ENCODE peak calls at places on chromosomes 2 and 18, in five cellular contexts. F, K, Q, B and I are unnamed samples.
A peak's percentile ranks its signal among the peaks of the same experiment; 100 is the strongest.

GRCh38 chr2:232330068-232330999 is 48.2 kb upstream of the ALPP start:
- DNase-seq in F (peak; percentile 36), K (no peak), Q (no peak), B (no peak), I (no peak)

GRCh38 chr2:169775354-169775753 is 23.3 kb upstream of the SSB start:
- DNase-seq in F (no peak), K (no peak), Q (no peak), B (no peak), I (no peak)

GRCh38 chr2:112168422-112169124 is 30.4 kb downstream of the FBLN7 start:
- DNase-seq in F (no peak), K (no peak), Q (no peak), B (peak; percentile 20), I (no peak)

GRCh38 chr2:40147360-40147759 is 304.5 kb downstream of the SLC8A1 start:
- DNase-seq in F (no peak), K (no peak), Q (no peak), B (no peak), I (no peak)

GRCh38 chr2:199306116-199306515 is 151.6 kb downstream of the SATB2 start:
- DNase-seq in F (no peak), K (no peak), Q (no peak), B (no peak), I (no peak)

GRCh38 chr2:65103013-65103720 is 26.7 kb downstream of the RAB1A start:
- DNase-seq in F (no peak), K (no peak), Q (no peak), B (no peak), I (no peak)

GRCh38 chr2:137888845-137889244 is 75.4 kb upstream of the HNMT start:
- DNase-seq in F (peak; percentile 13), K (no peak), Q (no peak), B (peak; percentile 63), I (peak; percentile 10)

GRCh38 chr2:47307066-47307465 is 95.9 kb upstream of the MSH2 start:
- DNase-seq in F (no peak), K (no peak), Q (no peak), B (no peak), I (no peak)

GRCh38 chr2:172007372-172007771 is 7.6 kb downstream of the METAP1D start:
- DNase-seq in F (no peak), K (no peak), Q (no peak), B (no peak), I (no peak)

GRCh38 chr2:26475832-26476501 is 2.0 kb downstream of the OTOF start:
- DNase-seq in F (no peak), K (no peak), Q (no peak), B (no peak), I (no peak)

GRCh38 chr18:58863539-58864145 is 1.0 kb upstream of the ZNF532 start:
- DNase-seq in F (no peak), K (no peak), Q (no peak), B (no peak), I (no peak)

GRCh38 chr2:29518988-29519925 is 402.1 kb downstream of the ALK start:
- DNase-seq in F (no peak), K (no peak), Q (no peak), B (no peak), I (no peak)

GRCh38 chr2:186691900-186692299 is 2.0 kb upstream of the FAM171B start:
- DNase-seq in F (no peak), K (no peak), Q (no peak), B (no peak), I (no peak)

GRCh38 chr18:79397830-79398761 is 2.4 kb downstream of the NFATC1 start:
- DNase-seq in F (no peak), K (no peak), Q (no peak), B (no peak), I (no peak)

GRCh38 chr18:79397288-79397829 is 1.6 kb downstream of the NFATC1 start:
- DNase-seq in F (no peak), K (no peak), Q (no peak), B (no peak), I (no peak)

GRCh38 chr18:79400591-79401381 is 5.1 kb downstream of the NFATC1 start:
- DNase-seq in F (no peak), K (peak; percentile 70), Q (peak; percentile 24), B (no peak), I (no peak)

GRCh38 chr18:79400091-79400590 is 4.4 kb downstream of the NFATC1 start:
- DNase-seq in F (no peak), K (peak; percentile 66), Q (no peak), B (no peak), I (no peak)

DNA sequence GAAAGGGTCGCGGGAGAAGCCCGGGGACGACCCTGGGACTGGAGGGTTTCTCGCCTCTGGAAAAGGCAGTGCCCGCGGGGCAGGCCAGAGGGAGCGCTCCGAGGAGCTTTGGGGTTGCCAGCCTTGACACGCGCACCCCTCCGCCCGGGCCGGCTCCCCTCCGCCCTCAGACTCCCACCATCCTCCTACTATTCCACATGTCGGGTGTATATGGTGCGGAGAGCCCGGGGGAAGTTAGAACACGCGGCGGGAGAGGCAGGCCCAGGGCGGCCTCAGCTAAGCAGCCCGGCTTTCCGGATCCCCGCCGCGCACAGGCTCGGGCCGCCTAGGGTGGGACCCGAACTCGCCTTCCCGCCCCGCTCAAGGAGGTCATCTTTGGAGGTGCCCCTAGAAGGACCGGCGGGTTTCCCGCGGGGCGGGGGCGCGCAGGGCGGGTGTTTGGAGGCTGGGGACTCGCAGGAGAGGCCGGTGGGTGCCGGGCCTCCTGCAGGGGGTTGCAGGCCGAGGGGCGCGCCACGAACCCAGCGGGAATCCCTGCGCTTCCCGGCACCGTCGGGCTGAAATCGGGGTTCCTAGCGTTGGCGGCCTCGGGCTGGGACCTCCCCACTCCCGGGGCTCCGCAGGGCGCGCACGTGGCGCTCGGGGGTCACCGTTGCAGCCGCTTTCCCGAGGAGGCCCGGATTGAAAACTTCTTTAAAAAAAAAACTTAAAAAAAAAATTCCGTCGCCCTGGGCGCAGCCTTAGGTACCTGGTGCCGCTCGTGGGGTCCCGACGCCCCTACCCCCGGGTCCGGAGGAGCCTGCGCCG is 3.7 kb downstream of the NFATC1 start:
- DNase-seq in F (no peak), K (peak; percentile 21), Q (no peak), B (no peak), I (no peak)
- H3K4me2 ChIP-seq in F (peak overlapping the region; percentile 66), K (peak overlapping the region; percentile 46), Q (peak overlapping the region; percentile 94), B (peak overlapping the region; percentile 47), I (peak overlapping the region; percentile 56)

DNA sequence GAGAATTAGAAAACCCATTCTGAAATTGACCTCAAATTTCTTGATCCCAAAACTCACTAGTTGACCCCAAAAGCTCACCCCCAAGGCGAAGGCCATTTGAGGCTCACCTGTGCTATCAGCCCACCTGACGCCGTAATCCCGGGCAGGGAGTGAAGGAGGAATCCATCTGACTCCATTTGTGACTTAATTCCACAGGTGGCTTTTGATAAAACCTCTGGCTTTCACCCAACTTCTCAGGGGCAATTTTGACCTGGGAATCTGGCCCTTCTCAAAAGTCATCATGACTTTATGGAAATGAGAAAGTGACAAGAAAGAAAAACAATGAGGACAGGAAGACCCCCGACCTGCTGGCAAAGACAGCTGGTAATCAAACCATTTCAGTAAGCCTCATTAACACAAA is 86.9 kb upstream of the SALL3 start:
- DNase-seq in F (no peak), K (no peak), Q (no peak), B (no peak), I (no peak)
- TF ChIP-seq SRF in F (no peak), K (no peak), Q (no peak), B (no peak), I (no peak)

GRCh38 chr2:10894264-10894935 is 17.3 kb upstream of the KCNF1 start:
- DNase-seq in F (no peak), K (no peak), Q (no peak), B (no peak), I (no peak)
- TF ChIP-seq CTCF in F (peak; percentile 41), K (no peak), Q (no peak), B (no peak), I (no peak)

DNA sequence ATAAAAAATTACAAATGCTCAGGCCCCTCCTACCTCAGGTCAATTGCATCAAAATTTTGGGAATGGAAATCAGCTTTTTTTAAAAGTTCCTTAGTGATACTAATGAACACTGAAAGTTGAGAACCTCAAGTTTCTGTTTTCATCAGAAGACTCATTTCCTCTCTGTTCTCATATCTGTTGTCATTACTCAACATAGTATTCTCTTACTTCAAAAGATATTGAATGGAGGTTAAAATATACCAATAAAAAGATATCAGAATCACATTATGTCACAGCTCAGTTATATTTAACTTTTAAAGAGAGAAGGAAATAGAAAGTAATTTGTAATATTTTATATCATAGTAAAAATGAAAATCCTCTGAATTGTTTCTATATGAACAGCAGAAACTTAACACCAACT is 959.4 kb upstream of the LRRTM1 start:
- DNase-seq in F (no peak), K (no peak), Q (no peak), B (no peak), I (no peak)
- H3K4me2 ChIP-seq in F (no peak overlapping the region), K (no peak overlapping the region), Q (no peak overlapping the region), B (no peak overlapping the region), I (no peak overlapping the region)

GRCh38 chr2:54360055-54360792 is 95.9 kb upstream of the SPTBN1 start:
- DNase-seq in F (no peak), K (no peak), Q (no peak), B (no peak), I (no peak)
- TF ChIP-seq SRF in F (no peak), K (no peak), Q (no peak), B (no peak), I (no peak)

GRCh38 chr2:115183144-115183543 is 740.7 kb downstream of the DPP10 start:
- DNase-seq in F (no peak), K (no peak), Q (no peak), B (no peak), I (no peak)
- TF ChIP-seq CTCF in F (peak; percentile 59), K (no peak), Q (no peak), B (no peak), I (no peak)

GRCh38 chr2:69744456-69744855 is 2.5 kb downstream of the ANXA4 start:
- DNase-seq in F (no peak), K (no peak), Q (no peak), B (no peak), I (no peak)

GRCh38 chr2:69743847-69744264 is 1.9 kb downstream of the ANXA4 start:
- DNase-seq in F (no peak), K (no peak), Q (no peak), B (no peak), I (no peak)

GRCh38 chr2:69741281-69742169 is at the start of gene ANXA4:
- DNase-seq in F (peak; percentile 36), K (peak; percentile 80), Q (no peak), B (peak; percentile 90), I (peak; percentile 62)

DNA sequence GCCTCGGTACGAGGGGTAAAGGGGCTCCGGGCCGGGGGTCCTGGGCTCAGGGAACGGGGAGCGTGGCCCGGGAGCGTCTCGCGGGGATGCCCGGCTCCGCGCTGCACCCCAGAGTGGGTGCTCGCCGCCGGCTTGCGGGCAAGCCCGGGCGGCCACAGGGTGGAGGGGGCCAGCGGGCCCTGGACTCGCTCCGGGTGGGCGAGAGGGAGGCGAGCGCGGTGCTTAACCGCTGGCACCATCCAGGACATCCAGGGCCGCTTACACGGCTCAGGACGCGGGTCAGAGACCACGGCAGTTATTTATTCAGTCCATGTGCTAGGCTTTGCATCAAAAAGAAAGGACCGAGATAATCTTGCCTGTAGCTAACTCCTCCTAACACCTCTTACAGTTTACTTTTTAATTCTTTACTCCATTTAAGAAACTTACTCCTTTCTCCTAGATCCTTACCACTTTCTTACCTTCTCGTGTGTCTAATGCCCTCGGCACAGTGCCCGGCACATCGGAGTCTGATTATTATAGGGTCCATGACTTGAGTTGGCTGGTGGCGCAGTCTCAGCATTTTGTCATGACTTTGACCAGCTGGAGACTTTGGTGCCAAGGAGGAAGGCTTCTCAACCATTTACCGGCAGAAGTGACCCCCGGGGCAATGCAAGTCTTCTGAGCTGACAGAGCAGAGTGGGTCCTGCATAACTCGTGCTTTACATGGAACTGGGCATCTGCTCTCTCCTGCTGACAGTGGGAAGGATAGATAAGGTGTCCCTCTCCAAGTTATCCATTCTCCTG is 427 bp downstream of the ANXA4 start:
- DNase-seq in F (no peak), K (no peak), Q (no peak), B (no peak), I (no peak)
- H3K4me2 ChIP-seq in F (peak overlapping the region; percentile 87), K (peak overlapping the region; percentile 88), Q (peak overlapping the region; percentile 96), B (peak overlapping the region; percentile 98), I (peak overlapping the region; percentile 87)